ENCODE peak calls at places on chromosome 17, in four cellular contexts. E is tibial artery, Q is mesendoderm, S is GM23338. P is an unnamed sample.
A peak's percentile ranks its signal among the peaks of the same experiment; 100 is the strongest.

GRCh38 chr17:28547096-28547622 is 5.3 kb downstream of the UNC119 start:
- DNase-seq in E (no peak), Q (no peak), S (no peak), P (no peak)

GRCh38 chr17:78705071-78705470 is 77.0 kb downstream of the CYTH1 start:
- DNase-seq in Q (no peak), S (no peak), E (no peak), P (no peak)

GRCh38 chr17:78541488-78542237 is 35.5 kb downstream of the DNAH17 start:
- DNase-seq in S (no peak), Q (peak; percentile 24), E (no peak), P (no peak)

GRCh38 chr17:72822358-72823023 is 270.0 kb downstream of the SLC39A11 start:
- DNase-seq in E (no peak), Q (no peak), S (no peak), P (no peak)

GRCh38 chr17:46785696-46786095 is 32.8 kb downstream of the WNT3 start:
- DNase-seq in E (no peak), Q (peak; percentile 98), S (peak; percentile 59), P (no peak)

GRCh38 chr17:55688057-55688456 is 34.6 kb downstream of the TMEM100 start:
- DNase-seq in S (no peak), E (no peak), Q (no peak), P (no peak)

GRCh38 chr17:82076785-82077591 is 11.4 kb upstream of the DUS1L start:
- DNase-seq in E (no peak), S (peak; percentile 65), Q (no peak), P (no peak)

GRCh38 chr17:38892083-38892482 is 22.2 kb downstream of the LASP1 start:
- DNase-seq in Q (no peak), S (no peak), E (no peak), P (no peak)

GRCh38 chr17:35212668-35213067 is 18.5 kb upstream of the SLC35G3 start:
- DNase-seq in E (no peak), Q (no peak), S (no peak), P (no peak)

GRCh38 chr17:40281663-40282062 is 6.0 kb upstream of the CDC6 start:
- DNase-seq in S (peak; percentile 93), Q (peak; percentile 91), E (no peak), P (no peak)

GRCh38 chr17:42565523-42566214 is 1.2 kb upstream of the MLX start:
- DNase-seq in Q (no peak), E (no peak), S (no peak), P (no peak)
- H3K27ac ChIP-seq in Q (no peak overlapping the region), E (peak overlapping the region; percentile 92), S (peak overlapping the region; percentile 86), P (peak overlapping the region; percentile 92)

GRCh38 chr17:7016406-7016805 is 4.0 kb downstream of the RNASEK start:
- DNase-seq in E (no peak), S (no peak), Q (no peak), P (no peak)

GRCh38 chr17:7018331-7018964 is 4.4 kb upstream of the BCL6B start:
- DNase-seq in S (no peak), E (peak; percentile 72), Q (no peak), P (no peak)

GRCh38 chr17:7017827-7018200 is 5.0 kb upstream of the BCL6B start:
- DNase-seq in Q (no peak), S (no peak), E (no peak), P (no peak)

GRCh38 chr17:7015587-7016020 is 3.2 kb downstream of the RNASEK start:
- DNase-seq in Q (no peak), S (no peak), E (no peak), P (no peak)

DNA sequence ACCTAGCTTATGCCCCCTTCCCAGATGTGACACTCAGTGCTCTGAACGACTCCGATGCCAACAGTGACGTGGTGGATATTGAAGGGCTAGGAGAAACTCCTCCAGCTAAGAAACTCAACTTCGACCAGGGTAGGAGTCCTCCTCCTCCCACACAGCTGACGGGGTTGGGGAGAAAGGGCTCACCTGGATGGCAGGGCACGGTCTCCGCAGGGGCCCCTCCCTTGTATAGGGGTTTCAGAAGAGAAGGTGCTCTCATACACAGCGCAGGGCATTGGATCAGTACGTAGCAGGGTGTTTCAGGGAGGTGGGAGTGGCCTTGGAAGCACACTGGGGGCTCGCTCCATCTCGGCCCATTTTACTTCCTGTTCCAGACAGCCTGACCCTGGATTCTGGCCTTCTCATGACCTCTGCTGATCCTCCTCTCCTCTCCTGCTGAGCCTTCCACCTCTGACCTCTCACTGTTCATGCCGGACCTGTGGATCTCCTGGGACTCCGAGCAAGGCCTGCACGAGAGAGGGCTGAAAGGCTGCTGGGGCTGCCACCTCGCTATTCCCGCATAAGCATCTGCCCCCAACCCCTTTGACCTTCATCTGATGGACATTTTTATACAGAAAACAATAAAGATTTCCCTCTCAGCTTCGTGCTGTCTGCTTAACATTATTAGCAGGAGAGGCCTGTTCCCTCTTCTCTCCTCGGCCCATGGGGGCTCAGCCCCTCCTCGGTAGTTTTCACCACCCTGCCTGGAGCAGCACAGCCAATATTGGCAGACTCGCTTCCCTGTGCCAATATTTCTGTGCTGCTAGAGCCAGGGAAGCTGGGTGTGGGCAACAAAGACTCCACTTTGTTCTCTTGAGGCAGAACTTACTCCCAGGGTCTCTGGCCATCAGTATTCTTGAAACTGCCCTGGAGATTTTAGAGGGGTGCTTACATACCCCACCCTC is 4.7 kb downstream of the RNASEK start:
- DNase-seq in Q (no peak), S (no peak), E (no peak), P (no peak)
- H3K4me3 ChIP-seq in Q (no peak overlapping the region), S (no peak overlapping the region), E (peak overlapping the region; percentile 83), P (no peak overlapping the region)

GRCh38 chr17:27473748-27474609 is 17.7 kb downstream of the KSR1 start:
- DNase-seq in S (no peak), Q (peak; percentile 75), E (no peak), P (no peak)
- H3K27ac ChIP-seq in S (peak overlapping the region; percentile 17), Q (peak overlapping the region; percentile 9), E (no peak overlapping the region), P (no peak overlapping the region)

GRCh38 chr17:6070280-6070894 is at the start of gene WSCD1:
- DNase-seq in Q (no peak), E (no peak), S (peak; percentile 60), P (no peak)
- H3K4me3 ChIP-seq in Q (peak within 1 kb of the TSS; percentile 30), E (peak within 1 kb of the TSS; percentile 87), S (peak within 1 kb of the TSS; percentile 86), P (peak within 1 kb of the TSS; percentile 76)

GRCh38 chr17:17722081-17722905 is 41.0 kb downstream of the RAI1 start:
- DNase-seq in E (no peak), S (peak; percentile 78), Q (peak; percentile 60), P (peak; percentile 76)
- H3K27ac ChIP-seq in E (no peak overlapping the region), S (no peak overlapping the region), Q (no peak overlapping the region), P (peak overlapping the region; percentile 69)

GRCh38 chr17:57515662-57516211 is 229.4 kb downstream of the CCDC182 start:
- DNase-seq in S (no peak), E (no peak), Q (no peak), P (no peak)
- H3K4me3 ChIP-seq in S (no peak overlapping the region), E (no peak overlapping the region), Q (no peak overlapping the region), P (no peak overlapping the region)

P was measured in dorsolateral prefrontal cortex.